ENCODE peak calls at places on chromosomes 1 and 21, in five cellular contexts. One of them, this sample, is unnamed.

GRCh38 chr1:1264026-1264425 is 9.6 kb downstream of the UBE2J2 start:
- DNase-seq in esophagus muscularis mucosa: no peak
- DNase-seq in NB4: no peak
- DNase-seq in AG09309: no peak
- DNase-seq in psoas muscle: no peak
- DNase-seq in this sample: no peak

GRCh38 chr1:39575191-39576015 is 1.2 kb downstream of the PABPC4 start:
- DNase-seq in NB4: peak
- DNase-seq in psoas muscle: peak
- DNase-seq in esophagus muscularis mucosa: no peak
- DNase-seq in AG09309: peak
- DNase-seq in this sample: peak

GRCh38 chr1:31127266-31127665 is 61.7 kb upstream of the PUM1 start:
- DNase-seq in NB4: no peak
- DNase-seq in psoas muscle: no peak
- DNase-seq in AG09309: no peak
- DNase-seq in esophagus muscularis mucosa: no peak
- DNase-seq in this sample: no peak

GRCh38 chr21:21559285-21560045 is 561.3 kb downstream of the NCAM2 start:
- DNase-seq in psoas muscle: no peak
- DNase-seq in NB4: no peak
- DNase-seq in esophagus muscularis mucosa: no peak
- DNase-seq in AG09309: no peak
- DNase-seq in this sample: no peak

GRCh38 chr1:153970346-153970745 is 2.6 kb downstream of the CREB3L4 start:
- DNase-seq in NB4: no peak
- DNase-seq in psoas muscle: no peak
- DNase-seq in esophagus muscularis mucosa: no peak
- DNase-seq in AG09309: no peak
- DNase-seq in this sample: no peak

GRCh38 chr1:175269151-175269550 is 76.6 kb upstream of the KIAA0040 start:
- DNase-seq in esophagus muscularis mucosa: no peak
- DNase-seq in NB4: no peak
- DNase-seq in psoas muscle: no peak
- DNase-seq in AG09309: no peak
- DNase-seq in this sample: no peak

GRCh38 chr1:161172776-161173376 is 4.4 kb downstream of the B4GALT3 start:
- DNase-seq in AG09309: peak
- DNase-seq in NB4: no peak
- DNase-seq in esophagus muscularis mucosa: no peak
- DNase-seq in psoas muscle: peak
- DNase-seq in this sample: no peak

GRCh38 chr1:1438531-1439381 is 3.3 kb downstream of the VWA1 start:
- DNase-seq in AG09309: no peak
- DNase-seq in esophagus muscularis mucosa: no peak
- DNase-seq in psoas muscle: no peak
- DNase-seq in NB4: no peak
- DNase-seq in this sample: no peak

GRCh38 chr1:51444096-51444495 is 75.0 kb downstream of the EPS15 start:
- DNase-seq in esophagus muscularis mucosa: no peak
- DNase-seq in NB4: no peak
- DNase-seq in psoas muscle: no peak
- DNase-seq in AG09309: no peak
- DNase-seq in this sample: peak

GRCh38 chr1:86753700-86754099 is 49.3 kb downstream of the SH3GLB1 start:
- DNase-seq in AG09309: no peak
- DNase-seq in NB4: peak
- DNase-seq in psoas muscle: no peak
- DNase-seq in esophagus muscularis mucosa: no peak
- DNase-seq in this sample: peak

GRCh38 chr1:40114400-40114799 is 17.3 kb upstream of the PPT1 start:
- DNase-seq in esophagus muscularis mucosa: no peak
- DNase-seq in AG09309: no peak
- DNase-seq in NB4: no peak
- DNase-seq in psoas muscle: no peak
- DNase-seq in this sample: no peak

GRCh38 chr1:156894711-156895407 is 1.3 kb downstream of the PEAR1 start:
- DNase-seq in NB4: no peak
- DNase-seq in esophagus muscularis mucosa: no peak
- DNase-seq in AG09309: no peak
- DNase-seq in psoas muscle: peak
- DNase-seq in this sample: no peak

GRCh38 chr1:156894001-156894400 is 483 bp downstream of the PEAR1 start:
- DNase-seq in AG09309: no peak
- DNase-seq in NB4: no peak
- DNase-seq in psoas muscle: peak
- DNase-seq in esophagus muscularis mucosa: no peak
- DNase-seq in this sample: no peak

GRCh38 chr1:156896490-156897033 is 3.0 kb downstream of the PEAR1 start:
- DNase-seq in psoas muscle: peak
- DNase-seq in AG09309: peak
- DNase-seq in esophagus muscularis mucosa: no peak
- DNase-seq in NB4: no peak
- DNase-seq in this sample: no peak

GRCh38 chr1:156895927-156896326 is 2.4 kb downstream of the PEAR1 start:
- DNase-seq in esophagus muscularis mucosa: no peak
- DNase-seq in psoas muscle: peak
- DNase-seq in AG09309: no peak
- DNase-seq in NB4: no peak
- DNase-seq in this sample: no peak

DNA sequence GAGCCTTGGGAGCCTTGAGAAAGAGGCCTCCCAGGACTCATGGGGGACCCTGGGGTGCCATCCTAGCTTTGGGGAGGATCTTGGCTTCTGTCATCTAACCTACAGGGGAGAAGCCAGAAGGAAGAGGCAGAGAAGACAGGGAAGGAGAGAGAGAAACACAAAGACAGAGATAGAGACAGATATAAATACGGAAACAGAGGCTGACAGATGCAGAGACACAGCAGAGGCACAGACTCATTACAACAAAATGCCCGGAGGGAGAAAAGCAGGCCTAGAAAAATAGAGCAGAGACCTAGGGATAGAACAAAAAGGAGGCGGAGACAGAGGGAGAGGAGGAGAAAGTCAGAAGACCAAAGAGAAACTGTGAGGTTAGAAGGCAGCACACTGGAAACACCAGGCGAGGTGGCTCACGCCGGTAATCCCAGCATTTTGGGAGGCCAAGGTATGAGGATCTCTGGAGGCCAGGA is 1.9 kb downstream of the PEAR1 start:
- DNase-seq in psoas muscle: peak
- DNase-seq in AG09309: no peak
- DNase-seq in esophagus muscularis mucosa: no peak
- DNase-seq in NB4: no peak
- DNase-seq in this sample: no peak
- H3K4me3 ChIP-seq in psoas muscle: peak
- H3K4me3 ChIP-seq in AG09309: no peak
- H3K4me3 ChIP-seq in esophagus muscularis mucosa: peak
- H3K4me3 ChIP-seq in NB4: no peak
- H3K4me3 ChIP-seq in this sample: no peak

GRCh38 chr21:35348686-35349085 is 299.6 kb upstream of the RUNX1 start:
- DNase-seq in NB4: no peak
- DNase-seq in psoas muscle: no peak
- DNase-seq in esophagus muscularis mucosa: no peak
- DNase-seq in AG09309: no peak
- DNase-seq in this sample: no peak

GRCh38 chr21:35345954-35346353 is 296.9 kb upstream of the RUNX1 start:
- DNase-seq in AG09309: no peak
- DNase-seq in NB4: no peak
- DNase-seq in psoas muscle: no peak
- DNase-seq in esophagus muscularis mucosa: no peak
- DNase-seq in this sample: no peak

GRCh38 chr21:35344582-35344981 is 295.5 kb upstream of the RUNX1 start:
- DNase-seq in esophagus muscularis mucosa: peak
- DNase-seq in AG09309: no peak
- DNase-seq in NB4: no peak
- DNase-seq in psoas muscle: no peak
- DNase-seq in this sample: no peak

GRCh38 chr21:35349378-35350080 is 300.4 kb upstream of the RUNX1 start:
- DNase-seq in psoas muscle: no peak
- DNase-seq in NB4: no peak
- DNase-seq in esophagus muscularis mucosa: peak
- DNase-seq in AG09309: no peak
- DNase-seq in this sample: no peak

GRCh38 chr21:35346697-35347096 is 297.6 kb upstream of the RUNX1 start:
- DNase-seq in NB4: no peak
- DNase-seq in esophagus muscularis mucosa: peak
- DNase-seq in psoas muscle: no peak
- DNase-seq in AG09309: no peak
- DNase-seq in this sample: no peak
- TF ChIP-seq CTCF in NB4: no peak
- TF ChIP-seq CTCF in esophagus muscularis mucosa: no peak
- TF ChIP-seq CTCF in psoas muscle: no peak
- TF ChIP-seq CTCF in AG09309: no peak
- TF ChIP-seq CTCF in this sample: no peak

DNA sequence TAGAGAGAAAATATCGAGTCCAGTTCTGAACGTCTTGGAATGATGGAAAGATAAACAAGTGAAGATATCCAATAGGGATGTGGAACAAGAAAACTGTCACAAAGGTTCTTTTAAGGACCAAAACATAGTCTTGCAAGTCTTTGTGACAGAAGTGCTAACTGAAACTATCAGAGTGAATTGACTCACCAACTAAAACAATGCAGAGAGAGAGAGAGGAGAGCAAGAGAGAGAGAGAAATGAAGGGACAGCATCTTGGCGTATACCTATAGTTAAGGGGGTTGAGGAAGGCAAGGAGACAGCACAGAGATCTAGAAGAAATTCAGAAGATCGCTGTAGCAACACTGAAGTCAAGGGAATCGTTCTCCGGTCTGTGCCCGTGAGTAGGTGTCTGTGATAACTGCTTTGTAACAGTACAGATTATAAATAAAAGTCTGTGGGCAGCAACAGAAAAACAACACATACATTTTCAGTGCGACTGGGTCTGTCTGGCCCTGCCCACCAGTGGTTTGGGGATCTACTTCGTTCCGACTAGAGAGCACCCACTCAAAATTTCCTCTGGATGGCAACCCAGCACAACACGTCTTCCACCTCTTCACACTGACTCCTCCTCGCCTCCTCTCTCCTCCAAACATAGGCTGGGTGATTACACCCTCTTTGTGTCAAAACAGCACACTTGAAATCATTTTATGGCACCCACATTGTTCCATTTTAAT is 4.8 kb upstream of the COA6 start:
- DNase-seq in AG09309: no peak
- DNase-seq in psoas muscle: no peak
- DNase-seq in esophagus muscularis mucosa: no peak
- DNase-seq in NB4: peak
- DNase-seq in this sample: no peak
- H3K4me3 ChIP-seq in AG09309: no peak
- H3K4me3 ChIP-seq in psoas muscle: no peak
- H3K4me3 ChIP-seq in esophagus muscularis mucosa: no peak
- H3K4me3 ChIP-seq in NB4: no peak
- H3K4me3 ChIP-seq in this sample: no peak

GRCh38 chr1:33687000-33687399 is 176.9 kb upstream of the HMGB4 start:
- DNase-seq in psoas muscle: no peak
- DNase-seq in NB4: no peak
- DNase-seq in AG09309: no peak
- DNase-seq in esophagus muscularis mucosa: no peak
- DNase-seq in this sample: no peak

GRCh38 chr1:33684346-33685122 is 179.3 kb upstream of the HMGB4 start:
- DNase-seq in psoas muscle: no peak
- DNase-seq in esophagus muscularis mucosa: peak
- DNase-seq in AG09309: no peak
- DNase-seq in NB4: no peak
- DNase-seq in this sample: no peak

GRCh38 chr1:33686551-33686950 is 177.3 kb upstream of the HMGB4 start:
- DNase-seq in psoas muscle: no peak
- DNase-seq in NB4: no peak
- DNase-seq in esophagus muscularis mucosa: peak
- DNase-seq in AG09309: no peak
- DNase-seq in this sample: no peak

GRCh38 chr1:33682371-33682770 is 181.5 kb upstream of the HMGB4 start:
- DNase-seq in AG09309: no peak
- DNase-seq in NB4: no peak
- DNase-seq in psoas muscle: no peak
- DNase-seq in esophagus muscularis mucosa: peak
- DNase-seq in this sample: no peak

DNA sequence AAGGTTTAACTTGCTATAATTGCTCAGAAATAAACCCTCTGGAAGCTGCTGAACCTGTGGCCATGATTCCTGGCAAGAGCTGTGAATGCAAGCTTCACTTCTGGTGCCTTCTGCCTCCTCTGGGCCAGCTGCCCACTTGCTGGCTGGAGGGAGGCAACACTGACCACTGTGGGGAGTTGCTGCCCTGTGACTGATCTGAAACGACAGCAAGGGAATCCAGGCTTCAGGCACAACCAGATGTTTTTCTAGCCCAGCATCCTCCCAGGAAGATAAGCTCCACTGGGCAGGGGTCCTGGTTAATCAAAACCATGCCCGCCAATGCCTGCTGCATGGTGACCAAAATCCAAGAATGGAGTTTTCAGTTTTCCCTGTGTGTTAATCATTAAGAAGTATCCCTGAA is 180.0 kb upstream of the HMGB4 start:
- DNase-seq in psoas muscle: no peak
- DNase-seq in AG09309: peak
- DNase-seq in NB4: no peak
- DNase-seq in esophagus muscularis mucosa: peak
- DNase-seq in this sample: no peak
- TF ChIP-seq CTCF in psoas muscle: no peak
- TF ChIP-seq CTCF in AG09309: peak
- TF ChIP-seq CTCF in NB4: no peak
- TF ChIP-seq CTCF in esophagus muscularis mucosa: no peak
- TF ChIP-seq CTCF in this sample: no peak